ENCODE peak calls at places on chromosome 13, in four cellular contexts. M, L, D and U are unnamed samples.

GRCh38 chr13:40665754-40666057 is 735 bp downstream of the FOXO1 start:
- DNase-seq in M (no peak), L (no peak), D (peak), U (peak)

GRCh38 chr13:49292742-49293498 is 45.2 kb downstream of the CDADC1 start:
- DNase-seq in L (peak), D (no peak), M (peak), U (peak)

GRCh38 chr13:103012611-103013010 is 53.6 kb downstream of the SLC10A2 start:
- DNase-seq in D (no peak), L (no peak), M (no peak), U (no peak)

GRCh38 chr13:29159871-29160270 is 339.7 kb downstream of the MTUS2 start:
- DNase-seq in M (no peak), L (no peak), D (no peak), U (no peak)

GRCh38 chr13:94996445-94996844 is 284.1 kb upstream of the SOX21 start:
- DNase-seq in L (no peak), D (no peak), M (no peak), U (no peak)

GRCh38 chr13:61030445-61030844 is 385.2 kb downstream of the PCDH20 start:
- DNase-seq in M (no peak), D (no peak), L (no peak), U (no peak)

GRCh38 chr13:65744761-65745160 is 1485.4 kb downstream of the PCDH9 start:
- DNase-seq in D (no peak), M (peak), L (peak), U (peak)

GRCh38 chr13:91557328-91557727 is 158.9 kb downstream of the GPC5 start:
- DNase-seq in L (no peak), D (no peak), M (no peak), U (no peak)

GRCh38 chr13:20525144-20525600 is 485 bp downstream of the CRYL1 start:
- DNase-seq in D (no peak), L (no peak), M (peak), U (no peak)

DNA sequence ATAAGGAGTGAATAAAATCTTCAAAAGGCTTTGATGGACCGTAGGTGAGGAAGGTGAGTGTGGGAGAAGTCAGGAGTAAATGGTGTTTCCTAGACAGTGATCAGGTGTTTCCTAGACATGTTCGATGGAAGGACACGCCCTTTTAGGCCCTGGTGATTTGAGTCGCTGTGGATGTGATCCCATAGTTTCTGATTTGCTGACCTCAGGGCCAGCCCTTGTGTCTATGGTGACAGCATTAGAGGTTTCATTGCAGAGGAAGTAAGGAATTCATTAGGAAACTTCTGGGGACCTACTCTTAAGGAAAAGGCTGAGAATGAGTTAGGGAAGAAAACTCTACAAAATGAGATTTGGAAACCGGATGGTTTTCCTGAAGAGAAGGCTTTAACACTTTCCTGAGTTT is 31.5 kb upstream of the RNF113B start:
- DNase-seq in D (no peak), M (no peak), L (no peak), U (peak)
- H3K4me3 ChIP-seq in D (no peak), M (no peak), L (no peak), U (no peak)

GRCh38 chr13:87259479-87260083 is 411.6 kb upstream of the SLITRK5 start:
- DNase-seq in L (no peak), M (no peak), D (no peak), U (no peak)
- TF ChIP-seq CTCF in L (peak), M (no peak), D (no peak), U (peak)

DNA sequence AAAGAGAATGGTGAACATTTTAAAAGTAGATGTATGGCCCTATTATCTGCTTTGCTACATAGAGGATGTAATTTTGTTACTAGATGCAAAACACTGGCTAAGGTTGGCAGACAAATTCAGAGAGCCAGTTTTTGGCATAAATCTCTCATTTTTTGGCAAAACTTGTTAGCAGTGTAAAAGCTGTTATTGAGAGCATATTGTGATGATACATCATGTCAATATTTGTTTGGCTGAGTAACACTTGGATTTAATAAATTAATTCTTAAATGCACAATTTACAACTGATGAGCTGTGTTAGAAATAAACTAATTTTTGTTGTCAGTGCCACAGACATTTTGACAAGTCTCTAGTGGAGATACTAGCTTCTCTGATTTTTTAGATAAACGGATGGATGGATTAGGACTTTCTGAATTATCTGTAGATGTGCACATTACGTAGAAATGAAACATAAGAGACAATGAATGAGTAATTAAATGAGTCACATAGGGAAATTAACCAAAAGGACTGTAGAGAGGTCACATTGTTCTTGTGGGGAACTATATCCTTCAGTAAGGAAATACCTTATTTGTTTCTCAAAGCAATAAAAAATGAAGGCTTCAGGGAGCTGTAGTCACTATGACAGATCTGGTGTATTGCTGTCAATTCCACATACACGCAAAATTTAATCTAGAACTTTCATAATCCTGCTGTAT is 17.4 kb downstream of the UFM1 start:
- DNase-seq in M (peak), D (no peak), L (peak), U (peak)
- H3K4me3 ChIP-seq in M (no peak), D (no peak), L (no peak), U (no peak)

GRCh38 chr13:51328488-51328887 is 11.0 kb upstream of the SERPINE3 start:
- DNase-seq in D (no peak), L (no peak), M (no peak), U (no peak)
- TF ChIP-seq CTCF in D (no peak), L (no peak), M (no peak), U (no peak)

DNA sequence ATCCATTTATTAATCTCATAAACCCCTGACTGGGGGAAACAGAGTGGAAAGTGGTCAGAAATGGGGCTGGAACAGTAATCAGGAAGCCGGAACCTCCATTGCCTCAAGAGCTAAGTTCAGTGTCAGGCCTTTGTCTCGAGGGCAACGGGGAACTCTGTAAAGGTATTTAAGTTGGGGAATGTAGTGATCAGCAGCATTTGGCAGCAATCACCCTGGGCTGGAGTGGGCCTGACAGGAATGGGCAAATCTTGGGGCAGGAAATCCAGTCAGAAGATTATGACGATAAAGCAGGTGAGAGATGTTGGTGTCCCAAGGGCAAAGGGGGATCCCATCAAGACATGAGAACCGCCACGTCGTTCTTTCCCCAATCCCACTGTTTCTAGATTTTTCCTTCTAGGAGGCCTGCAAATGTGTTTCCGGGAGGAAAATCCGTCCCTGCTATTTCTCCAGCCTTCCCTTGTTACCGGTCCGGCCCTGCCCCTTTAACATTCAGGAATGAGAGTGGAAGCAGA is 232.4 kb upstream of the SERP2 start:
- DNase-seq in D (no peak), L (peak), M (peak), U (peak)
- H3K4me3 ChIP-seq in D (peak), L (peak), M (peak), U (peak)